ENCODE peak calls at places on chromosomes 2 and 18, in seven cellular contexts. One of them, this sample, is unnamed. For H3K4me1, the result is how much of the 10 kb centered on the place peaks cover.

GRCh38 chr2:73852020-73852419 is 23.3 kb downstream of the STAMBP start:
- DNase-seq in GM23338: no peak
- DNase-seq in SJCRH30: peak
- DNase-seq in NT2/D1: no peak
- DNase-seq in GM12878: no peak
- DNase-seq in A549: peak
- DNase-seq in heart left ventricle: no peak
- DNase-seq in this sample: no peak

GRCh38 chr2:33216508-33217182 is 259.8 kb upstream of the RASGRP3 start:
- DNase-seq in GM23338: no peak
- DNase-seq in SJCRH30: no peak
- DNase-seq in NT2/D1: no peak
- DNase-seq in GM12878: no peak
- DNase-seq in A549: peak
- DNase-seq in heart left ventricle: peak
- DNase-seq in this sample: no peak

GRCh38 chr2:236712304-236712703 is 142.7 kb downstream of the ACKR3 start:
- DNase-seq in GM23338: no peak
- DNase-seq in SJCRH30: no peak
- DNase-seq in NT2/D1: no peak
- DNase-seq in GM12878: no peak
- DNase-seq in A549: peak
- DNase-seq in heart left ventricle: no peak
- DNase-seq in this sample: no peak

GRCh38 chr2:9326975-9327374 is 96.4 kb downstream of the ITGB1BP1 start:
- DNase-seq in GM23338: peak
- DNase-seq in SJCRH30: no peak
- DNase-seq in NT2/D1: peak
- DNase-seq in GM12878: no peak
- DNase-seq in A549: peak
- DNase-seq in heart left ventricle: no peak
- DNase-seq in this sample: no peak

GRCh38 chr2:10307561-10308156 is 5.0 kb downstream of the HPCAL1 start:
- DNase-seq in GM23338: no peak
- DNase-seq in SJCRH30: no peak
- DNase-seq in NT2/D1: no peak
- DNase-seq in GM12878: no peak
- DNase-seq in A549: no peak
- DNase-seq in heart left ventricle: no peak
- DNase-seq in this sample: no peak

GRCh38 chr2:17614174-17614573 is 73.7 kb downstream of the VSNL1 start:
- DNase-seq in GM23338: no peak
- DNase-seq in SJCRH30: no peak
- DNase-seq in NT2/D1: no peak
- DNase-seq in GM12878: no peak
- DNase-seq in A549: no peak
- DNase-seq in heart left ventricle: no peak
- DNase-seq in this sample: no peak

GRCh38 chr2:158723311-158723838 is 71.7 kb upstream of the DAPL1 start:
- DNase-seq in GM23338: no peak
- DNase-seq in SJCRH30: no peak
- DNase-seq in NT2/D1: no peak
- DNase-seq in GM12878: no peak
- DNase-seq in A549: no peak
- DNase-seq in heart left ventricle: no peak
- DNase-seq in this sample: no peak

GRCh38 chr2:214987261-214987660 is 151.2 kb downstream of the ABCA12 start:
- DNase-seq in GM23338: no peak
- DNase-seq in SJCRH30: no peak
- DNase-seq in NT2/D1: no peak
- DNase-seq in GM12878: no peak
- DNase-seq in A549: no peak
- DNase-seq in heart left ventricle: no peak
- DNase-seq in this sample: no peak

GRCh38 chr2:203533696-203534471 is 1.2 kb downstream of the RAPH1 start:
- DNase-seq in GM23338: peak
- DNase-seq in SJCRH30: peak
- DNase-seq in NT2/D1: no peak
- DNase-seq in GM12878: no peak
- DNase-seq in A549: peak
- DNase-seq in heart left ventricle: no peak
- DNase-seq in this sample: peak

GRCh38 chr18:45379903-45380302 is 235.4 kb upstream of the SLC14A2 start:
- DNase-seq in GM23338: no peak
- DNase-seq in SJCRH30: no peak
- DNase-seq in NT2/D1: no peak
- DNase-seq in GM12878: peak
- DNase-seq in A549: no peak
- DNase-seq in heart left ventricle: no peak
- DNase-seq in this sample: no peak

GRCh38 chr2:113175736-113176695 is 2.2 kb downstream of the PSD4 start:
- DNase-seq in GM23338: no peak
- DNase-seq in SJCRH30: no peak
- DNase-seq in NT2/D1: no peak
- DNase-seq in GM12878: no peak
- DNase-seq in A549: no peak
- DNase-seq in heart left ventricle: no peak
- DNase-seq in this sample: no peak

GRCh38 chr2:27390822-27391679 is 10.5 kb upstream of the ZNF513 start:
- DNase-seq in GM23338: no peak
- DNase-seq in SJCRH30: no peak
- DNase-seq in NT2/D1: no peak
- DNase-seq in GM12878: no peak
- DNase-seq in A549: no peak
- DNase-seq in heart left ventricle: no peak
- DNase-seq in this sample: no peak

GRCh38 chr2:240922234-240922981 is 16.3 kb downstream of the CROCC2 start:
- DNase-seq in GM23338: no peak
- DNase-seq in SJCRH30: no peak
- DNase-seq in NT2/D1: no peak
- DNase-seq in GM12878: no peak
- DNase-seq in A549: no peak
- DNase-seq in heart left ventricle: peak
- DNase-seq in this sample: no peak

GRCh38 chr18:31050635-31051034 is 8.1 kb upstream of the DSC3 start:
- DNase-seq in GM23338: no peak
- DNase-seq in SJCRH30: no peak
- DNase-seq in NT2/D1: no peak
- DNase-seq in GM12878: no peak
- DNase-seq in A549: no peak
- DNase-seq in heart left ventricle: no peak
- DNase-seq in this sample: no peak

DNA sequence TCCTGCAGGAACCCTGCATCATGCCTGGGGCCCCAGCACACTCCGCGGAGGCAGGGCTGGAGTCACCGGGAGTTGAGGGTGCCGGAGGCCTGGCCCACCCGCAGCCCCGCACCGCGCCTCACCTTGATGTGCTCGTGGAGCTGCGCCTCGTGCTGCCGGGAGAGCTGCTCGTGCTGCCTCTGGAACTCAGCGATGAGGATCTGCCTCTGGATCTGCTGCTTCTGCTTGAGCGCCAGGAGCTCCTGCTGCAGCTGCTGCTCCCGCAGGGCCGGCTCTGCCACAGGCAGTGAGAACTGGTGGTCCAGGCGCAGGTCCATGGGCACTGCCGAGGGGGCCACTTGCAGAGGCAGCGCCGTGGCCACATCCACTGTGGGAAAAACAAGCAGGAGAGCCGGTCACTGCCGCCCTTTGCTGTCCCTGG is 211.1 kb downstream of the HDAC4 start:
- DNase-seq in GM23338: no peak
- DNase-seq in SJCRH30: no peak
- DNase-seq in NT2/D1: no peak
- DNase-seq in GM12878: no peak
- DNase-seq in A549: no peak
- DNase-seq in heart left ventricle: peak
- DNase-seq in this sample: no peak
- H3K4me1 ChIP-seq in GM23338: under half
- H3K4me1 ChIP-seq in SJCRH30: under half
- H3K4me1 ChIP-seq in NT2/D1: under half
- H3K4me1 ChIP-seq in GM12878: under half
- H3K4me1 ChIP-seq in A549: under half
- H3K4me1 ChIP-seq in heart left ventricle: under half
- H3K4me1 ChIP-seq in this sample: under half

GRCh38 chr18:51039138-51040112 is 9.4 kb downstream of the SMAD4 start:
- DNase-seq in GM23338: peak
- DNase-seq in SJCRH30: no peak
- DNase-seq in NT2/D1: no peak
- DNase-seq in GM12878: no peak
- DNase-seq in A549: no peak
- DNase-seq in heart left ventricle: no peak
- DNase-seq in this sample: no peak

GRCh38 chr18:51049137-51049536 is 19.1 kb downstream of the SMAD4 start:
- DNase-seq in GM23338: peak
- DNase-seq in SJCRH30: no peak
- DNase-seq in NT2/D1: no peak
- DNase-seq in GM12878: no peak
- DNase-seq in A549: no peak
- DNase-seq in heart left ventricle: no peak
- DNase-seq in this sample: no peak

GRCh38 chr18:51048190-51048589 is 18.2 kb downstream of the SMAD4 start:
- DNase-seq in GM23338: no peak
- DNase-seq in SJCRH30: no peak
- DNase-seq in NT2/D1: no peak
- DNase-seq in GM12878: no peak
- DNase-seq in A549: no peak
- DNase-seq in heart left ventricle: no peak
- DNase-seq in this sample: no peak

GRCh38 chr18:51041677-51042076 is 11.7 kb downstream of the SMAD4 start:
- DNase-seq in GM23338: no peak
- DNase-seq in SJCRH30: no peak
- DNase-seq in NT2/D1: no peak
- DNase-seq in GM12878: no peak
- DNase-seq in A549: no peak
- DNase-seq in heart left ventricle: no peak
- DNase-seq in this sample: no peak

GRCh38 chr18:51044928-51045587 is 15.0 kb downstream of the SMAD4 start:
- DNase-seq in GM23338: peak
- DNase-seq in SJCRH30: no peak
- DNase-seq in NT2/D1: no peak
- DNase-seq in GM12878: no peak
- DNase-seq in A549: no peak
- DNase-seq in heart left ventricle: no peak
- DNase-seq in this sample: no peak
- H3K4me1 ChIP-seq in GM23338: half or more
- H3K4me1 ChIP-seq in SJCRH30: under half
- H3K4me1 ChIP-seq in NT2/D1: under half
- H3K4me1 ChIP-seq in GM12878: under half
- H3K4me1 ChIP-seq in A549: under half
- H3K4me1 ChIP-seq in heart left ventricle: under half
- H3K4me1 ChIP-seq in this sample: under half

GRCh38 chr2:39501412-39501811 is 64.3 kb upstream of the MAP4K3 start:
- DNase-seq in GM23338: no peak
- DNase-seq in SJCRH30: no peak
- DNase-seq in NT2/D1: no peak
- DNase-seq in GM12878: no peak
- DNase-seq in A549: no peak
- DNase-seq in heart left ventricle: no peak
- DNase-seq in this sample: no peak

GRCh38 chr2:39506215-39506614 is 69.1 kb upstream of the MAP4K3 start:
- DNase-seq in GM23338: no peak
- DNase-seq in SJCRH30: no peak
- DNase-seq in NT2/D1: no peak
- DNase-seq in GM12878: no peak
- DNase-seq in A549: no peak
- DNase-seq in heart left ventricle: no peak
- DNase-seq in this sample: no peak

GRCh38 chr2:39503277-39503676 is 66.2 kb upstream of the MAP4K3 start:
- DNase-seq in GM23338: no peak
- DNase-seq in SJCRH30: no peak
- DNase-seq in NT2/D1: no peak
- DNase-seq in GM12878: no peak
- DNase-seq in A549: no peak
- DNase-seq in heart left ventricle: no peak
- DNase-seq in this sample: no peak

GRCh38 chr2:39508243-39508642 is 71.2 kb upstream of the MAP4K3 start:
- DNase-seq in GM23338: no peak
- DNase-seq in SJCRH30: no peak
- DNase-seq in NT2/D1: no peak
- DNase-seq in GM12878: no peak
- DNase-seq in A549: no peak
- DNase-seq in heart left ventricle: no peak
- DNase-seq in this sample: no peak

DNA sequence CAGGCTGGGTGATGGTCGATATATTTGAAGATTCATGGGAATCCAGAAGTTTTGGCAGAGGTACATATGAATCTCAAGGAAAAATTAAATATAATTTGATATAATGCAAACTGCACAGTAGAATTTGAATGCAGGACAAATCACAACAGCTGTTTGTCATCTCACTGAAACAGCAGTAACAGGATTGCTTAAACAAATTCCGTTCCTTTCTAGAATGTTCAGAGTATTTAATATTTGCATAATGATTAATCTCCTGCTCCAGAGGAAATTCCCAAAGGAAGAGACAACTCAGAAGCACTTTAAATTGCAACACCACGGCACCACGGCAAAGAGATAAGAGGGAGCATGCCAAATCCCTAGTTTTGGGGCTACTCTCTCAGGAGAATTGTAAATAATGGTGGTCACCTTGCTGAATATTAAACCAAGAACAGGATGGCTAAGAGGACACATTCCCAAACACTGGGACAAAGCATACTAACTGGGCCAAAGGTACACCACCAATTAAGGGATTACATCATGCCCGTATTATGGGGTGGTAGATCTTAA is 67.8 kb upstream of the MAP4K3 start:
- DNase-seq in GM23338: no peak
- DNase-seq in SJCRH30: no peak
- DNase-seq in NT2/D1: no peak
- DNase-seq in GM12878: no peak
- DNase-seq in A549: peak
- DNase-seq in heart left ventricle: no peak
- DNase-seq in this sample: no peak
- H3K4me1 ChIP-seq in GM23338: under half
- H3K4me1 ChIP-seq in SJCRH30: under half
- H3K4me1 ChIP-seq in NT2/D1: under half
- H3K4me1 ChIP-seq in GM12878: under half
- H3K4me1 ChIP-seq in A549: half or more
- H3K4me1 ChIP-seq in heart left ventricle: under half
- H3K4me1 ChIP-seq in this sample: under half

DNA sequence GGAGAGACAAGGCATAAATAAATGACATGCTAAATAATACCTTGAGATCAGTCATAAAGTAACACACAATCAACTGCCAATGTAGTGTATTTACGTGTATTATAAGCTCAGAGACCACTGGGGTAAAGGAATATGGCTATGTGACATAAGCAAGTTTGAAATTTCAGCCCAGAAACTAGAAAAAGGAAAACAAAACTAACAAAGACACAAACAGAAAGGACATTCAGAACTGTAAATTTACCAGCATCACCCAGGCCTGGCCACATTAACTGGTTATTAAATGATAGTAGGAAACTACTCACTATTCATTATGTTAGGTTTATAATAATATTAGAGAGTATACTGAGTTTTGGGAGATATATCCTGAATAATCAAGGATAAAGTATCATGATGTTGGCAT is 98.8 kb downstream of the METTL8 start:
- DNase-seq in GM23338: no peak
- DNase-seq in SJCRH30: no peak
- DNase-seq in NT2/D1: no peak
- DNase-seq in GM12878: no peak
- DNase-seq in A549: no peak
- DNase-seq in heart left ventricle: no peak
- DNase-seq in this sample: no peak
- H3K4me1 ChIP-seq in GM23338: under half
- H3K4me1 ChIP-seq in SJCRH30: under half
- H3K4me1 ChIP-seq in NT2/D1: under half
- H3K4me1 ChIP-seq in GM12878: under half
- H3K4me1 ChIP-seq in A549: under half
- H3K4me1 ChIP-seq in heart left ventricle: under half
- H3K4me1 ChIP-seq in this sample: under half

GRCh38 chr2:61045999-61046398 is 19.7 kb upstream of the SANBR start:
- DNase-seq in GM23338: no peak
- DNase-seq in SJCRH30: no peak
- DNase-seq in NT2/D1: no peak
- DNase-seq in GM12878: no peak
- DNase-seq in A549: no peak
- DNase-seq in heart left ventricle: no peak
- DNase-seq in this sample: no peak
- H3K4me1 ChIP-seq in GM23338: under half
- H3K4me1 ChIP-seq in SJCRH30: under half
- H3K4me1 ChIP-seq in NT2/D1: under half
- H3K4me1 ChIP-seq in GM12878: under half
- H3K4me1 ChIP-seq in A549: under half
- H3K4me1 ChIP-seq in heart left ventricle: under half
- H3K4me1 ChIP-seq in this sample: under half